ENCODE peak calls at places on chromosomes 6 and 20, in ten cellular contexts. One of them, this sample, is unnamed.

GRCh38 chr6:17458971-17459370 is 65.6 kb downstream of the CAP2 start:
- DNase-seq in breast epithelium: no peak
- DNase-seq in aorta: no peak
- DNase-seq in Peyer's patch: no peak
- DNase-seq in neural progenitor cell: no peak
- DNase-seq in ascending aorta: no peak
- DNase-seq in naive thymus-derived CD4-positive, alpha-beta T cell: no peak
- DNase-seq in body of pancreas: no peak
- DNase-seq in endothelial cell of umbilical vein: no peak
- DNase-seq in A549: no peak
- DNase-seq in this sample: no peak

GRCh38 chr6:193773-194310 is 98.4 kb upstream of the DUSP22 start:
- DNase-seq in breast epithelium: no peak
- DNase-seq in aorta: no peak
- DNase-seq in Peyer's patch: no peak
- DNase-seq in neural progenitor cell: no peak
- DNase-seq in ascending aorta: no peak
- DNase-seq in naive thymus-derived CD4-positive, alpha-beta T cell: peak; percentile 24
- DNase-seq in body of pancreas: no peak
- DNase-seq in endothelial cell of umbilical vein: no peak
- DNase-seq in A549: no peak
- DNase-seq in this sample: no peak

GRCh38 chr6:170575250-170575649 is 9.2 kb downstream of the PDCD2 start:
- DNase-seq in breast epithelium: no peak
- DNase-seq in aorta: no peak
- DNase-seq in Peyer's patch: no peak
- DNase-seq in neural progenitor cell: no peak
- DNase-seq in ascending aorta: no peak
- DNase-seq in naive thymus-derived CD4-positive, alpha-beta T cell: no peak
- DNase-seq in body of pancreas: no peak
- DNase-seq in endothelial cell of umbilical vein: peak; percentile 6
- DNase-seq in A549: peak; percentile 24
- DNase-seq in this sample: no peak

GRCh38 chr20:8870652-8871051 is 198.2 kb upstream of the PLCB4 start:
- DNase-seq in breast epithelium: no peak
- DNase-seq in aorta: no peak
- DNase-seq in Peyer's patch: no peak
- DNase-seq in neural progenitor cell: no peak
- DNase-seq in ascending aorta: no peak
- DNase-seq in naive thymus-derived CD4-positive, alpha-beta T cell: no peak
- DNase-seq in body of pancreas: no peak
- DNase-seq in endothelial cell of umbilical vein: no peak
- DNase-seq in A549: no peak
- DNase-seq in this sample: no peak

GRCh38 chr6:156413156-156413555 is 364.0 kb upstream of the ARID1B start:
- DNase-seq in breast epithelium: no peak
- DNase-seq in aorta: no peak
- DNase-seq in Peyer's patch: no peak
- DNase-seq in neural progenitor cell: no peak
- DNase-seq in ascending aorta: no peak
- DNase-seq in naive thymus-derived CD4-positive, alpha-beta T cell: no peak
- DNase-seq in body of pancreas: no peak
- DNase-seq in endothelial cell of umbilical vein: no peak
- DNase-seq in A549: no peak
- DNase-seq in this sample: no peak

GRCh38 chr6:126127662-126128061 is 141.3 kb downstream of the TRMT11 start:
- DNase-seq in breast epithelium: no peak
- DNase-seq in aorta: no peak
- DNase-seq in Peyer's patch: no peak
- DNase-seq in neural progenitor cell: peak; percentile 54
- DNase-seq in ascending aorta: no peak
- DNase-seq in naive thymus-derived CD4-positive, alpha-beta T cell: no peak
- DNase-seq in body of pancreas: no peak
- DNase-seq in endothelial cell of umbilical vein: no peak
- DNase-seq in A549: peak; percentile 13
- DNase-seq in this sample: no peak

GRCh38 chr6:1724616-1725015 is 114.9 kb downstream of the FOXC1 start:
- DNase-seq in breast epithelium: no peak
- DNase-seq in aorta: no peak
- DNase-seq in Peyer's patch: peak; percentile 84
- DNase-seq in neural progenitor cell: no peak
- DNase-seq in ascending aorta: no peak
- DNase-seq in naive thymus-derived CD4-positive, alpha-beta T cell: no peak
- DNase-seq in body of pancreas: peak; percentile 32
- DNase-seq in endothelial cell of umbilical vein: peak; percentile 64
- DNase-seq in A549: peak; percentile 62
- DNase-seq in this sample: peak; percentile 47

GRCh38 chr6:156720739-156721714 is 56.2 kb upstream of the ARID1B start:
- DNase-seq in breast epithelium: peak; percentile 53
- DNase-seq in aorta: no peak
- DNase-seq in Peyer's patch: peak; percentile 74
- DNase-seq in neural progenitor cell: peak; percentile 42
- DNase-seq in ascending aorta: no peak
- DNase-seq in naive thymus-derived CD4-positive, alpha-beta T cell: no peak
- DNase-seq in body of pancreas: peak; percentile 78
- DNase-seq in endothelial cell of umbilical vein: peak; percentile 19
- DNase-seq in A549: peak; percentile 7
- DNase-seq in this sample: no peak

GRCh38 chr6:8556370-8557018 is 121.1 kb upstream of the SLC35B3 start:
- DNase-seq in breast epithelium: no peak
- DNase-seq in aorta: no peak
- DNase-seq in Peyer's patch: no peak
- DNase-seq in neural progenitor cell: no peak
- DNase-seq in ascending aorta: no peak
- DNase-seq in naive thymus-derived CD4-positive, alpha-beta T cell: no peak
- DNase-seq in body of pancreas: no peak
- DNase-seq in endothelial cell of umbilical vein: no peak
- DNase-seq in A549: peak; percentile 64
- DNase-seq in this sample: no peak

GRCh38 chr20:14612389-14612788 is 275.0 kb upstream of the FLRT3 start:
- DNase-seq in breast epithelium: no peak
- DNase-seq in aorta: no peak
- DNase-seq in Peyer's patch: no peak
- DNase-seq in neural progenitor cell: no peak
- DNase-seq in ascending aorta: no peak
- DNase-seq in naive thymus-derived CD4-positive, alpha-beta T cell: no peak
- DNase-seq in body of pancreas: no peak
- DNase-seq in endothelial cell of umbilical vein: no peak
- DNase-seq in A549: no peak
- DNase-seq in this sample: no peak

GRCh38 chr6:127342296-127342945 is 988 bp downstream of the ECHDC1 start:
- DNase-seq in breast epithelium: no peak
- DNase-seq in aorta: no peak
- DNase-seq in Peyer's patch: no peak
- DNase-seq in neural progenitor cell: peak; percentile 76
- DNase-seq in ascending aorta: no peak
- DNase-seq in naive thymus-derived CD4-positive, alpha-beta T cell: no peak
- DNase-seq in body of pancreas: peak; percentile 20
- DNase-seq in endothelial cell of umbilical vein: peak; percentile 54
- DNase-seq in A549: peak; percentile 3
- DNase-seq in this sample: no peak

GRCh38 chr6:42260972-42261371 is 43.3 kb upstream of the MRPS10 start:
- DNase-seq in breast epithelium: no peak
- DNase-seq in aorta: no peak
- DNase-seq in Peyer's patch: peak; percentile 65
- DNase-seq in neural progenitor cell: peak; percentile 69
- DNase-seq in ascending aorta: no peak
- DNase-seq in naive thymus-derived CD4-positive, alpha-beta T cell: peak; percentile 42
- DNase-seq in body of pancreas: no peak
- DNase-seq in endothelial cell of umbilical vein: no peak
- DNase-seq in A549: no peak
- DNase-seq in this sample: no peak

DNA sequence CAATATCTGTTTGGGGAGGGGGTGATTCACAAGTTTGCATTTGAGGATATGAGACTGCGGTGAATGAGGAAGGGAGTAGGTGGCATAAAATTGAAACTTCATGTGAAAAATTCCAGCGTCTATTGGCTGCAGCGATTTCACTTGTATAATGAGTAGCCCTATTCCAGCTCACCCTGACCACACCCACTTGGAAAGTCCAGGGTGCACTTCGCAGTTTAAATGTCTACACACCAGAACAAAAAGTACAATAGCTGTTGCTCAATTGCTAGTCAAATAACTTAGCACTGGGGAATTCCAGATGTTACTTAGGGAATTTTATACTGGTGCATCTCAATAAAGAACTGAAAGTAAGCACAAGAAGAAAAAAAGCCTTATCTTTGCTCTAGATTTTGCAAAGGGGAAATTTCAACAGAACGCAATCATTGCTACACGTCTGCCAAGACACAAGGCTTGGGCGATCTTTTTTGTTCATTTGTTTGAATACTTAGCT is 6.3 kb downstream of the TNFAIP3 start:
- DNase-seq in breast epithelium: no peak
- DNase-seq in aorta: peak; percentile 80
- DNase-seq in Peyer's patch: no peak
- DNase-seq in neural progenitor cell: no peak
- DNase-seq in ascending aorta: peak; percentile 88
- DNase-seq in naive thymus-derived CD4-positive, alpha-beta T cell: peak; percentile 45
- DNase-seq in body of pancreas: peak; percentile 79
- DNase-seq in endothelial cell of umbilical vein: peak; percentile 88
- DNase-seq in A549: peak; percentile 82
- DNase-seq in this sample: peak; percentile 85
- H3K27ac ChIP-seq in breast epithelium: peak overlapping the region; percentile 49
- H3K27ac ChIP-seq in aorta: no peak overlapping the region
- H3K27ac ChIP-seq in Peyer's patch: peak overlapping the region; percentile 67
- H3K27ac ChIP-seq in neural progenitor cell: no peak overlapping the region
- H3K27ac ChIP-seq in ascending aorta: peak overlapping the region; percentile 33
- H3K27ac ChIP-seq in naive thymus-derived CD4-positive, alpha-beta T cell: peak overlapping the region; percentile 99
- H3K27ac ChIP-seq in body of pancreas: peak overlapping the region; percentile 31
- H3K27ac ChIP-seq in endothelial cell of umbilical vein: peak overlapping the region; percentile 53
- H3K27ac ChIP-seq in A549: peak overlapping the region; percentile 78
- H3K27ac ChIP-seq in this sample: no peak overlapping the region

DNA sequence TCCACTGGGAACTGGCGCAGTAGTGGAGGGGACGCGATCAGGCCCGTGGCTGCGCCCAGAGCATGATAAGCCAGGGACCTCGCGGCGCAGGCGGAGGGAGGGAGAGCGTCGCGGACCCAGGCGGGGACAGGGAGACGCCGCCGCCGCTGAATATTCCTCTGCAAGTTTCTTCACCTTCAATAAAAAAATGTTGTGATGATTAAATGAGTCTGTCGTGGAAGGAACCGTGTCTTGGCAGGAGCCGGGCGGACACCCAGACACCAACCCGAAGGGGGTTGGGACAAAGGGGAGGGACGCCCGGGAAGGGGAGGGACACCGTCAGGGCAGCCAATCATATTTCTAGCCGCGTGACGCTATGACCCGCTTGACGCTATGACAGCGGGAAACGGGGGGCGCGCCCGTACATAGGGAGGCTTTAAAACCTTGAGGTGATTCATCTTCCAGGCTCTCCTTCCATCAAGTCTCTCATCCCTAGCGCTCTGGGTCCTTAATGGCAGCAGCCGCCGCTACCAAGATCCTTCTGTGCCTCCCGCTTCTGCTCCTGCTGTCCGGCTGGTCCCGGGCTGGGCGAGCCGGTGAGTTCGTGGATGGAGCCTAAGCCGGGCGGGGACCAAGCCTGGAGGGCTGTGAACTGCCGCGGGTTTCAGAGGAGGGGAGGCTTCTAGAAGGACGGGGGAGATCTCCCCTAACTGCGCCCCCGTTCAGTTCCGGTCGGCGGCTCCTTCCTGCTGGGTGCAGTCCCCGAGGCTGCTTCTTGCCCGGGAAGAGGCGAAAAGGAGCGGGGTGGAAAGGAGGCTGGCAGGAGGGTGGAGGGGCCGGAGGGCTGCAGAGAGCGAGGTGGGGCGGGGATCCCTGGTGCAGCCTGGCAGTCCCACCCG is at the start of gene ULBP2:
- DNase-seq in breast epithelium: no peak
- DNase-seq in aorta: peak; percentile 94
- DNase-seq in Peyer's patch: peak; percentile 80
- DNase-seq in neural progenitor cell: peak; percentile 83
- DNase-seq in ascending aorta: peak; percentile 93
- DNase-seq in naive thymus-derived CD4-positive, alpha-beta T cell: peak; percentile 87
- DNase-seq in body of pancreas: peak; percentile 67
- DNase-seq in endothelial cell of umbilical vein: peak; percentile 97
- DNase-seq in A549: peak; percentile 76
- DNase-seq in this sample: peak; percentile 81
- H3K27ac ChIP-seq in breast epithelium: no peak within 1 kb of the TSS
- H3K27ac ChIP-seq in aorta: no peak within 1 kb of the TSS
- H3K27ac ChIP-seq in Peyer's patch: no peak within 1 kb of the TSS
- H3K27ac ChIP-seq in neural progenitor cell: no peak within 1 kb of the TSS
- H3K27ac ChIP-seq in ascending aorta: no peak within 1 kb of the TSS
- H3K27ac ChIP-seq in naive thymus-derived CD4-positive, alpha-beta T cell: peak within 1 kb of the TSS; percentile 9
- H3K27ac ChIP-seq in body of pancreas: no peak within 1 kb of the TSS
- H3K27ac ChIP-seq in endothelial cell of umbilical vein: peak within 1 kb of the TSS; percentile 34
- H3K27ac ChIP-seq in A549: peak within 1 kb of the TSS; percentile 70
- H3K27ac ChIP-seq in this sample: no peak within 1 kb of the TSS

DNA sequence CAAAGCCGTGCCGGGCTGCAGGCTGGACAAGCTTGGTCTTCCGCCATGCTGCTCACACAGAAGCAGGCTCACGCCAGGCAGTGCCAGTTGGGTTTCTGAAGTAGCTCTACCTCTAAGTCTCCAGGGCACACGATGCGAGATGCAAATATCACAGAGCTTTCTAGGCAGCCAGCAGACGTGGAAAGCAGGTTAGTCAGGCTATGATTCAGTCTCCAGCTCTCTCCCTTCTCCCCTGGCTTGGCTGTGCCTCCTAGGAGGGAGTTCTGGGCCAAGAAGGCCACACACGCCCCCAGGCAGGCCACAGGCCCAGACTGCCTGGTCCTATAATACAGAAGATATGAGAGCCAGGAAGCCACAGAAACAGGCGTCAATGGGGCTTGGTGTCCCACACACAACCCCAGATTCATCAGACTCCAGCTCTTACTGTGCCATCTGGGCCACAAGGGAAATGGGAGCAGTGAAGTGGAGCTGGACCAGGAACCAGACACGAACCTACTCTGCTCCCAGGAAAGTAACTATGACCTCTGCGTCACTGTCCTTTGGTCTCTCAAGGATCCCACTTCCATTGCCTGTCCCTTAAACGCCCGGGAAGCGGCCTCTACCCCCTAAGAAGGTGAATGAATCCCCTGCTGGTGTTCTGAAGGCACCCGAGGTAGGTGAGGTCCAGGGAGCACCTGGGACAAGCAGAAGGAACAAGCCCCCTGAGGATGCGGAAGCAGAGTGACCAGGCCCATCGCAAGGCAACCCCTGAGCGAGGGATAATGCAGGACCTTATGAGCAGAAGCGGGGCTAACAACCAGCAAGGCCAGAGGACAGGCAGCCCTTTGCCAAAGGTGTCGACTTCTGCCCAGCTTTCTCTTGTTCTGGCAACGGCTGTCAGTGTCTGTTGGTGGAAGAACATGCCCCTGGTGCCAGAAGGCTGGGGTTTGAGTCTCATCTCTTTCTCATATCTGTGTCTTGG is 61.1 kb downstream of the GFOD1 start:
- DNase-seq in breast epithelium: peak; percentile 54
- DNase-seq in aorta: peak; percentile 65
- DNase-seq in Peyer's patch: no peak
- DNase-seq in neural progenitor cell: no peak
- DNase-seq in ascending aorta: peak; percentile 82
- DNase-seq in naive thymus-derived CD4-positive, alpha-beta T cell: no peak
- DNase-seq in body of pancreas: no peak
- DNase-seq in endothelial cell of umbilical vein: no peak
- DNase-seq in A549: no peak
- DNase-seq in this sample: peak; percentile 51
- H3K27ac ChIP-seq in breast epithelium: peak overlapping the region; percentile 45
- H3K27ac ChIP-seq in aorta: peak overlapping the region; percentile 76
- H3K27ac ChIP-seq in Peyer's patch: peak overlapping the region; percentile 21
- H3K27ac ChIP-seq in neural progenitor cell: no peak overlapping the region
- H3K27ac ChIP-seq in ascending aorta: peak overlapping the region; percentile 72
- H3K27ac ChIP-seq in naive thymus-derived CD4-positive, alpha-beta T cell: no peak overlapping the region
- H3K27ac ChIP-seq in body of pancreas: no peak overlapping the region
- H3K27ac ChIP-seq in endothelial cell of umbilical vein: no peak overlapping the region
- H3K27ac ChIP-seq in A549: peak overlapping the region; percentile 57
- H3K27ac ChIP-seq in this sample: no peak overlapping the region

GRCh38 chr6:7267071-7267470 is 45.9 kb downstream of the SSR1 start:
- DNase-seq in breast epithelium: no peak
- DNase-seq in aorta: no peak
- DNase-seq in Peyer's patch: no peak
- DNase-seq in neural progenitor cell: no peak
- DNase-seq in ascending aorta: no peak
- DNase-seq in naive thymus-derived CD4-positive, alpha-beta T cell: no peak
- DNase-seq in body of pancreas: no peak
- DNase-seq in endothelial cell of umbilical vein: no peak
- DNase-seq in A549: no peak
- DNase-seq in this sample: no peak
- H3K27ac ChIP-seq in breast epithelium: no peak overlapping the region
- H3K27ac ChIP-seq in aorta: no peak overlapping the region
- H3K27ac ChIP-seq in Peyer's patch: no peak overlapping the region
- H3K27ac ChIP-seq in neural progenitor cell: no peak overlapping the region
- H3K27ac ChIP-seq in ascending aorta: no peak overlapping the region
- H3K27ac ChIP-seq in naive thymus-derived CD4-positive, alpha-beta T cell: no peak overlapping the region
- H3K27ac ChIP-seq in body of pancreas: peak overlapping the region; percentile 49
- H3K27ac ChIP-seq in endothelial cell of umbilical vein: no peak overlapping the region
- H3K27ac ChIP-seq in A549: peak overlapping the region; percentile 55
- H3K27ac ChIP-seq in this sample: no peak overlapping the region

This sample was measured in adrenal gland.